ENCODE peak calls at places on chromosomes 7 and 10, in nine cellular contexts. U, X, G, J, S, O, D, W and H are unnamed samples.

GRCh38 chr7:130910949-130911944 is 177.2 kb upstream of the KLF14 start:
- DNase-seq in U (no peak), X (no peak), G (peak), J (no peak), S (no peak), O (peak), D (no peak), W (no peak), H (no peak)

GRCh38 chr10:60921631-60922030 is 22.4 kb downstream of the RHOBTB1 start:
- DNase-seq in U (no peak), X (no peak), G (no peak), J (no peak), S (no peak), O (no peak), D (peak), W (no peak), H (no peak)

GRCh38 chr7:13639416-13639815 is 350.1 kb downstream of the ETV1 start:
- DNase-seq in U (no peak), X (no peak), G (no peak), J (no peak), S (no peak), O (no peak), D (peak), W (no peak), H (no peak)

GRCh38 chr10:130003787-130004613 is 39.9 kb upstream of the EBF3 start:
- DNase-seq in U (no peak), X (no peak), G (no peak), J (no peak), S (no peak), O (no peak), D (no peak), W (no peak), H (no peak)

GRCh38 chr10:97633921-97634320 is 621 bp upstream of the MORN4 start:
- DNase-seq in U (no peak), X (no peak), G (peak), J (peak), S (peak), O (peak), D (no peak), W (no peak), H (no peak)

GRCh38 chr10:82228701-82229100 is 353.7 kb downstream of the NRG3 start:
- DNase-seq in U (no peak), X (no peak), G (peak), J (no peak), S (no peak), O (no peak), D (no peak), W (no peak), H (no peak)

GRCh38 chr10:78332013-78332412 is 298.4 kb downstream of the RPS24 start:
- DNase-seq in U (no peak), X (no peak), G (no peak), J (no peak), S (no peak), O (peak), D (no peak), W (no peak), H (no peak)

GRCh38 chr10:86960863-86961434 is 2.5 kb downstream of the SNCG start:
- DNase-seq in U (peak), X (no peak), G (no peak), J (no peak), S (no peak), O (no peak), D (no peak), W (no peak), H (no peak)

GRCh38 chr7:760006-760405 is 32.9 kb upstream of the PRKAR1B start:
- DNase-seq in U (no peak), X (no peak), G (no peak), J (no peak), S (no peak), O (no peak), D (no peak), W (no peak), H (no peak)

GRCh38 chr7:144812379-144813283 is 23.2 kb downstream of the TPK1 start:
- DNase-seq in U (no peak), X (no peak), G (no peak), J (no peak), S (no peak), O (no peak), D (no peak), W (no peak), H (no peak)

GRCh38 chr10:62082729-62083412 is 181.4 kb downstream of the ARID5B start:
- DNase-seq in U (no peak), X (no peak), G (peak), J (no peak), S (no peak), O (peak), D (no peak), W (no peak), H (no peak)

GRCh38 chr10:69229565-69229886 is 9.4 kb downstream of the HKDC1 start:
- DNase-seq in U (no peak), X (no peak), G (no peak), J (no peak), S (no peak), O (no peak), D (no peak), W (no peak), H (no peak)

GRCh38 chr7:143492043-143492471 is 14.4 kb downstream of the TAS2R41 start:
- DNase-seq in U (no peak), X (no peak), G (peak), J (peak), S (no peak), O (peak), D (no peak), W (peak), H (peak)

GRCh38 chr7:77867208-77867915 is 68.8 kb downstream of the PHTF2 start:
- DNase-seq in U (no peak), X (no peak), G (peak), J (no peak), S (no peak), O (no peak), D (no peak), W (no peak), H (no peak)

GRCh38 chr7:39720586-39720985 is 97.2 kb downstream of the RALA start:
- DNase-seq in U (no peak), X (no peak), G (no peak), J (no peak), S (no peak), O (peak), D (no peak), W (no peak), H (peak)

GRCh38 chr10:103481974-103482531 is 3.0 kb upstream of the CALHM3 start:
- DNase-seq in U (no peak), X (no peak), G (peak), J (peak), S (peak), O (peak), D (no peak), W (peak), H (peak)

GRCh38 chr7:111682576-111683372 is 120.5 kb upstream of the IMMP2L start:
- DNase-seq in U (no peak), X (no peak), G (no peak), J (no peak), S (no peak), O (peak), D (no peak), W (no peak), H (no peak)

GRCh38 chr7:74503943-74504342 is 50.2 kb downstream of the GTF2IRD1 start:
- DNase-seq in U (no peak), X (no peak), G (no peak), J (no peak), S (no peak), O (no peak), D (no peak), W (no peak), H (no peak)

GRCh38 chr7:70069977-70070376 is 471.7 kb downstream of the AUTS2 start:
- DNase-seq in U (no peak), X (no peak), G (no peak), J (no peak), S (no peak), O (no peak), D (no peak), W (no peak), H (no peak)

GRCh38 chr10:5252177-5253037 is 55.8 kb downstream of the AKR1C4 start:
- DNase-seq in U (peak), X (no peak), G (peak), J (no peak), S (no peak), O (no peak), D (no peak), W (no peak), H (no peak)

GRCh38 chr7:24757799-24758275 is 573 bp upstream of the GSDME start:
- DNase-seq in U (no peak), X (no peak), G (peak), J (no peak), S (no peak), O (peak), D (no peak), W (no peak), H (peak)

GRCh38 chr7:1484569-1484968 is 19.6 kb downstream of the INTS1 start:
- DNase-seq in U (no peak), X (no peak), G (no peak), J (no peak), S (no peak), O (no peak), D (no peak), W (no peak), H (no peak)

GRCh38 chr7:5422324-5423271 is 1.0 kb downstream of the TNRC18 start:
- DNase-seq in U (no peak), X (no peak), G (peak), J (no peak), S (peak), O (peak), D (peak), W (no peak), H (no peak)

GRCh38 chr10:119287613-119287991 is 80.2 kb downstream of the GRK5 start:
- DNase-seq in U (no peak), X (no peak), G (no peak), J (no peak), S (no peak), O (no peak), D (no peak), W (no peak), H (no peak)

GRCh38 chr7:28105234-28105633 is 75.4 kb downstream of the JAZF1 start:
- DNase-seq in U (no peak), X (no peak), G (no peak), J (no peak), S (no peak), O (no peak), D (no peak), W (no peak), H (no peak)

GRCh38 chr10:71638577-71639411 is 80.8 kb downstream of the C10orf105 start:
- DNase-seq in U (no peak), X (no peak), G (no peak), J (no peak), S (no peak), O (no peak), D (peak), W (no peak), H (no peak)

GRCh38 chr10:58335306-58336005 is 650 bp downstream of the UBE2D1 start:
- DNase-seq in U (peak), X (peak), G (peak), J (peak), S (peak), O (peak), D (no peak), W (no peak), H (peak)

GRCh38 chr7:45131891-45132290 is 20.4 kb upstream of the TBRG4 start:
- DNase-seq in U (no peak), X (no peak), G (no peak), J (no peak), S (no peak), O (no peak), D (no peak), W (no peak), H (no peak)

GRCh38 chr7:138460649-138461607 is 869 bp downstream of the TRIM24 start:
- DNase-seq in U (peak), X (peak), G (peak), J (no peak), S (peak), O (peak), D (peak), W (no peak), H (peak)

DNA sequence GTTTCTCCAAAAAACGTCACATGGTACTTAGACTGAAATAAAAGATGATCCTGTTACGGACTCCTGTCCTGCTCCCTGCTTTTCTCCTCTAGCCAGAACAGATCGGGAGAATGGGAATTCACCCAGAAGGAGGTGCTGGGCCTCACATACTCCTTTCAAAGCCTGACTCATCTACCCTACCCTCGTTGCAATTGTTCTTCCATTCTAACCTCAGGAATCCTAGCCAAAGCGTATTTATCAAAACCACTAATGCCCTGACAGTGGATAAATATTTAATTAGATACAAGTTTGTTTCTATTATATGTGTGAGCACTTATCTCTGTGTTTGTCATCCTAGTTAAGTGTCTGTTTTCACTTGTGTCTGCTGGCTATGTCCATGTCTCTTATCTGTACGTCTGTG is 21.7 kb downstream of the ZCWPW1 start:
- DNase-seq in U (no peak), X (no peak), G (peak), J (no peak), S (no peak), O (peak), D (no peak), W (no peak), H (no peak)
- TF ChIP-seq CTCF in U (no peak), X (no peak), G (no peak), J (no peak), S (no peak), O (no peak), D (no peak), W (no peak), H (no peak)

GRCh38 chr7:127578036-127578684 is 7.2 kb downstream of the GCC1 start:
- DNase-seq in U (no peak), X (no peak), G (peak), J (no peak), S (no peak), O (peak), D (no peak), W (no peak), H (no peak)
- TF ChIP-seq CTCF in U (no peak), X (peak), G (peak), J (peak), S (no peak), O (peak), D (no peak), W (peak), H (no peak)

GRCh38 chr10:70265032-70265689 is 18.6 kb downstream of the NPFFR1 start:
- DNase-seq in U (peak), X (no peak), G (no peak), J (peak), S (no peak), O (no peak), D (no peak), W (no peak), H (peak)
- TF ChIP-seq CTCF in U (no peak), X (peak), G (no peak), J (peak), S (peak), O (no peak), D (no peak), W (no peak), H (no peak)

DNA sequence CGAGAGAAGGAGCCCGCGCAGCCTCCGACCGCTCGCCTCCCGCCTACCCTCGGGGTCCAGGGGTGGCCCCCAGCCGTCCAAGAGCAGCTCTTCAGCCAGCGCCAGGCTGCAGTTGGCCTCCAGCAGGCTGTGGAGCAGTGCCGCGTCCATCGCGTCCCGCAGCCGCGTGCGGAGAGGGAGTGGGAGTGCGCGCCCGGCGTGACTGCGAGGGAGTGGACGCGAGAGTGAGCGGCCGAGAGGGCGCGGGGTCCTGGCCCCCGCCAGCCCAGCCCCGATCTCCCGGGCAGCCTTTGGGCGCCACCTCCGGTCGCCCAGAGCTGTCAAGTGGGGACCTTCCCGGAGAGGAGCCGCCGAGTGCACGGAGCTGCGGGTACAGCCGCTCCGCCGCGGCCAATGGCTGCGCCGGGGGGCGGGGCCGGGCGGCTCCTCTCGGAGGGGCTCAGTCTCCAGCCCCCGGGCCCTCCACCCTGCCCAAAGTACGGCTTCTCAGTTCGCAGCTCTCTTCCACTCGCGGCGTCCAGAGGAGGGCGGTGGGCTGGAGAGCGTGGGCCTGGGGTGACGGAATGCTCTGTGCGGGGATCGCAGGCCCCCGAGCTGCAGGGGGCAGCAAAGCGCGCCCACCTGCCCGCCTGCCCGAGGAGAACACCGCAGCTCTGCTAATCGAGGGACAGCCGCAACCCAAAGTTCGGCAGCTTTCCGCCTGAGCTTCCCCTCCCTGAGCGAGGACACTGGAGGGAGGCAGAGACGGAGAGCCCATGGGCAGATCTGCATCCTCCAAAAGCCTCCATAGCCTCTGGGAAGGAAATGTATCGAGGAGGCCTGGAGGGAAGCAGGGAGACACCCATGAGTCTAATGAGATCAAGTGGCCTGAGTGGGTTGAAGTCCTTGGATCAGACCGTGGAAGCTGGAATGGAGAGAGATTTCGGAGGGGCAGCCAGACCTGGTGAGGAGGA is at the start of gene CRHR2:
- DNase-seq in U (peak), X (peak), G (no peak), J (no peak), S (peak), O (no peak), D (peak), W (no peak), H (no peak)
- TF ChIP-seq CTCF in U (no peak), X (peak), G (peak), J (no peak), S (peak), O (no peak), D (peak), W (no peak), H (no peak)

GRCh38 chr7:33099154-33099940 is 9.9 kb downstream of the RP9 start:
- DNase-seq in U (no peak), X (no peak), G (no peak), J (no peak), S (no peak), O (no peak), D (no peak), W (no peak), H (no peak)
- TF ChIP-seq CTCF in U (no peak), X (no peak), G (no peak), J (no peak), S (no peak), O (no peak), D (no peak), W (no peak), H (no peak)

GRCh38 chr10:123068098-123068853 is 59.5 kb downstream of the ACADSB start:
- DNase-seq in U (no peak), X (no peak), G (no peak), J (no peak), S (no peak), O (no peak), D (no peak), W (no peak), H (no peak)

GRCh38 chr10:123073187-123073586 is 62.6 kb upstream of the HMX3 start:
- DNase-seq in U (no peak), X (no peak), G (no peak), J (no peak), S (no peak), O (no peak), D (no peak), W (no peak), H (no peak)

DNA sequence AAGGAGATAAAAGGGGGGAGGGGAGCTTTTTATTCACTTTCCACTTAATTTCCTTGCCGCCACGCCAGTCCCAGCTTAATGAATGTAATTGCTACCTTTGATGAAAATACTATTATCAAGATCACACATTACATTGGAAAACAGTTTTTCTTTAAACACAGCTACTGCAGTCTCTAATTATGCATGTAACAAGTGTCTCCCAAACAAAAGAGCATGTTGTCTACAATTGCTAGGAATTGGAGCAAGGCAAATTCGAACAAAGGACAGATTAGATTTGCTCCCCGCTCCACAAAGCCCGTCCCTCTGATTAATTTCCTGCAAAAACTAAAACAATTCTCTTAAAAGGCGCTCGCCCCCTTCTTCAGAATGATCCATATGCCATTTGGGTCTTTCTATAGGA is 60.5 kb downstream of the ACADSB start:
- DNase-seq in U (no peak), X (no peak), G (no peak), J (no peak), S (no peak), O (no peak), D (no peak), W (no peak), H (no peak)
- TF ChIP-seq CTCF in U (no peak), X (no peak), G (no peak), J (no peak), S (no peak), O (no peak), D (no peak), W (no peak), H (no peak)

GRCh38 chr7:155405399-155406318 is 52.3 kb upstream of the EN2 start:
- DNase-seq in U (peak), X (no peak), G (no peak), J (no peak), S (no peak), O (no peak), D (peak), W (no peak), H (no peak)
- TF ChIP-seq CTCF in U (no peak), X (no peak), G (no peak), J (peak), S (peak), O (no peak), D (no peak), W (no peak), H (no peak)